ENCODE peak calls at places on chromosomes 7 and 10, in five cellular contexts. One of them, this sample, is unnamed.

GRCh38 chr10:124007773-124008145 is 85.6 kb downstream of the CHST15 start:
- DNase-seq in B cell: no peak
- DNase-seq in GM06990: no peak
- DNase-seq in CD4-positive, alpha-beta T cell: no peak
- DNase-seq in AG09319: no peak
- DNase-seq in this sample: no peak

GRCh38 chr10:78852856-78853255 is 215.9 kb upstream of the ZMIZ1 start:
- DNase-seq in GM06990: no peak
- DNase-seq in AG09319: no peak
- DNase-seq in B cell: no peak
- DNase-seq in CD4-positive, alpha-beta T cell: no peak
- DNase-seq in this sample: peak

GRCh38 chr7:22185559-22185958 is 171.4 kb downstream of the RAPGEF5 start:
- DNase-seq in AG09319: no peak
- DNase-seq in B cell: no peak
- DNase-seq in GM06990: no peak
- DNase-seq in CD4-positive, alpha-beta T cell: no peak
- DNase-seq in this sample: no peak

GRCh38 chr10:22704348-22705341 is 9.7 kb downstream of the PIP4K2A start:
- DNase-seq in CD4-positive, alpha-beta T cell: no peak
- DNase-seq in B cell: no peak
- DNase-seq in GM06990: peak
- DNase-seq in AG09319: no peak
- DNase-seq in this sample: peak

GRCh38 chr7:106588576-106589494 is 72.1 kb downstream of the CCDC71L start:
- DNase-seq in GM06990: no peak
- DNase-seq in B cell: no peak
- DNase-seq in AG09319: no peak
- DNase-seq in CD4-positive, alpha-beta T cell: no peak
- DNase-seq in this sample: no peak

GRCh38 chr10:102552533-102552932 is 48.8 kb downstream of the SUFU start:
- DNase-seq in AG09319: no peak
- DNase-seq in CD4-positive, alpha-beta T cell: no peak
- DNase-seq in B cell: no peak
- DNase-seq in GM06990: no peak
- DNase-seq in this sample: no peak

GRCh38 chr7:70361821-70362220 is 763.5 kb downstream of the AUTS2 start:
- DNase-seq in AG09319: no peak
- DNase-seq in B cell: no peak
- DNase-seq in CD4-positive, alpha-beta T cell: no peak
- DNase-seq in GM06990: no peak
- DNase-seq in this sample: no peak

GRCh38 chr10:72084094-72084459 is 4.3 kb downstream of the SPOCK2 start:
- DNase-seq in B cell: no peak
- DNase-seq in AG09319: no peak
- DNase-seq in CD4-positive, alpha-beta T cell: peak
- DNase-seq in GM06990: no peak
- DNase-seq in this sample: no peak

GRCh38 chr7:8133955-8134733 is 127.8 kb downstream of the ICA1 start:
- DNase-seq in CD4-positive, alpha-beta T cell: no peak
- DNase-seq in GM06990: peak
- DNase-seq in AG09319: no peak
- DNase-seq in B cell: no peak
- DNase-seq in this sample: peak

GRCh38 chr10:46229144-46229563 is 57.6 kb upstream of the ANTXRL start:
- DNase-seq in CD4-positive, alpha-beta T cell: no peak
- DNase-seq in AG09319: no peak
- DNase-seq in B cell: peak
- DNase-seq in GM06990: no peak
- DNase-seq in this sample: peak
- TF ChIP-seq CTCF in CD4-positive, alpha-beta T cell: peak
- TF ChIP-seq CTCF in AG09319: peak
- TF ChIP-seq CTCF in B cell: peak
- TF ChIP-seq CTCF in GM06990: peak
- TF ChIP-seq CTCF in this sample: peak

GRCh38 chr7:111312966-111313365 is 222.0 kb downstream of the LRRN3 start:
- DNase-seq in CD4-positive, alpha-beta T cell: no peak
- DNase-seq in AG09319: no peak
- DNase-seq in B cell: no peak
- DNase-seq in GM06990: no peak
- DNase-seq in this sample: no peak
- TF ChIP-seq CTCF in CD4-positive, alpha-beta T cell: no peak
- TF ChIP-seq CTCF in AG09319: no peak
- TF ChIP-seq CTCF in B cell: no peak
- TF ChIP-seq CTCF in GM06990: peak
- TF ChIP-seq CTCF in this sample: no peak

GRCh38 chr10:85105614-85106013 is 777.2 kb downstream of the CCSER2 start:
- DNase-seq in AG09319: no peak
- DNase-seq in B cell: no peak
- DNase-seq in GM06990: no peak
- DNase-seq in CD4-positive, alpha-beta T cell: no peak
- DNase-seq in this sample: no peak
- TF ChIP-seq CTCF in AG09319: no peak
- TF ChIP-seq CTCF in B cell: no peak
- TF ChIP-seq CTCF in GM06990: peak
- TF ChIP-seq CTCF in CD4-positive, alpha-beta T cell: no peak
- TF ChIP-seq CTCF in this sample: no peak

DNA sequence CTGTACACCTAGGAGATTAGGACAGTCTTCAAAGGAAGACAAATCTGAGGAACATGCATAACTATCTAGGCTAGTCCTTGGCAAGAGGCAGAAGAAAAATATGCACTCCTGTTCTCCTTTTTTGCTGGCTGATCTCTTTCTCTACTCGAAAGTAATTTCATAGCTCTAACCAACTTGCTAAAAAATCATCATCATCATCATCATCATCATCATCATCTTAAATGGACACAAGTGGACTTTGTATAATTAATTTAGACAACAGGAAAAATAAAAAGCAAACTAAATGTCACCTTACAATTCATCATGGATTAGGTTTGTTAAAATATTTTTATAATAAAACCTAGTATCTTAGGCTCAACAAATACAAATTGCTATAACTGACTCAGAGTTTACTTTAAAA is 47.2 kb upstream of the DKK1 start:
- DNase-seq in AG09319: no peak
- DNase-seq in CD4-positive, alpha-beta T cell: no peak
- DNase-seq in B cell: no peak
- DNase-seq in GM06990: no peak
- DNase-seq in this sample: no peak
- TF ChIP-seq CTCF in AG09319: no peak
- TF ChIP-seq CTCF in CD4-positive, alpha-beta T cell: no peak
- TF ChIP-seq CTCF in B cell: no peak
- TF ChIP-seq CTCF in GM06990: no peak
- TF ChIP-seq CTCF in this sample: no peak

This sample was measured in GM20000.